ENCODE peak calls at places on chromosome 5, in four cellular contexts. One of them, this sample, is unnamed.

GRCh38 chr5:179914032-179914755 is 6.5 kb upstream of the TBC1D9B start:
- DNase-seq in mesenchymal stem cell: peak; percentile 42
- DNase-seq in neuronal stem cell: no peak
- DNase-seq in H1: no peak
- DNase-seq in this sample: peak; percentile 51

GRCh38 chr5:26024774-26025173 is 1013.6 kb downstream of the CDH9 start:
- DNase-seq in neuronal stem cell: no peak
- DNase-seq in H1: peak; percentile 10
- DNase-seq in mesenchymal stem cell: no peak
- DNase-seq in this sample: no peak

GRCh38 chr5:171622010-171622409 is 163.6 kb upstream of the SMIM23 start:
- DNase-seq in H1: no peak
- DNase-seq in neuronal stem cell: no peak
- DNase-seq in mesenchymal stem cell: no peak
- DNase-seq in this sample: no peak

GRCh38 chr5:5665225-5666075 is 243.0 kb downstream of the ICE1 start:
- DNase-seq in mesenchymal stem cell: no peak
- DNase-seq in neuronal stem cell: no peak
- DNase-seq in H1: no peak
- DNase-seq in this sample: no peak

GRCh38 chr5:65742565-65743231 is 20.7 kb downstream of the NLN start:
- DNase-seq in neuronal stem cell: no peak
- DNase-seq in H1: no peak
- DNase-seq in mesenchymal stem cell: peak; percentile 83
- DNase-seq in this sample: no peak

GRCh38 chr5:155529366-155529765 is 515.8 kb downstream of the KIF4B start:
- DNase-seq in mesenchymal stem cell: no peak
- DNase-seq in neuronal stem cell: no peak
- DNase-seq in H1: no peak
- DNase-seq in this sample: peak; percentile 74

GRCh38 chr5:74063821-74064598 is 438.0 kb downstream of the ARHGEF28 start:
- DNase-seq in mesenchymal stem cell: peak; percentile 84
- DNase-seq in neuronal stem cell: no peak
- DNase-seq in H1: no peak
- DNase-seq in this sample: peak; percentile 61

GRCh38 chr5:97071101-97071500 is 71.3 kb downstream of the LIX1 start:
- DNase-seq in H1: no peak
- DNase-seq in mesenchymal stem cell: peak; percentile 38
- DNase-seq in neuronal stem cell: no peak
- DNase-seq in this sample: no peak

GRCh38 chr5:2904399-2904798 is 152.9 kb upstream of the IRX2 start:
- DNase-seq in mesenchymal stem cell: no peak
- DNase-seq in neuronal stem cell: no peak
- DNase-seq in H1: no peak
- DNase-seq in this sample: no peak

GRCh38 chr5:110726249-110727024 is at the start of gene TMEM232:
- DNase-seq in neuronal stem cell: peak; percentile 67
- DNase-seq in H1: peak; percentile 38
- DNase-seq in mesenchymal stem cell: peak; percentile 79
- DNase-seq in this sample: peak; percentile 77

GRCh38 chr5:125298711-125299379 is 552.4 kb upstream of the ZNF608 start:
- DNase-seq in neuronal stem cell: no peak
- DNase-seq in mesenchymal stem cell: peak; percentile 36
- DNase-seq in H1: no peak
- DNase-seq in this sample: no peak

GRCh38 chr5:1391691-1392090 is 46.8 kb upstream of the CLPTM1L start:
- DNase-seq in mesenchymal stem cell: no peak
- DNase-seq in neuronal stem cell: no peak
- DNase-seq in H1: no peak
- DNase-seq in this sample: no peak

GRCh38 chr5:169944115-169944514 is 36.2 kb downstream of the INSYN2B start:
- DNase-seq in mesenchymal stem cell: no peak
- DNase-seq in neuronal stem cell: no peak
- DNase-seq in H1: no peak
- DNase-seq in this sample: no peak

GRCh38 chr5:178625679-178626483 is 969 bp downstream of the CLK4 start:
- DNase-seq in mesenchymal stem cell: peak; percentile 73
- DNase-seq in neuronal stem cell: no peak
- DNase-seq in H1: no peak
- DNase-seq in this sample: peak; percentile 20

GRCh38 chr5:121949885-121950284 is 11.9 kb upstream of the SRFBP1 start:
- DNase-seq in mesenchymal stem cell: peak; percentile 70
- DNase-seq in H1: no peak
- DNase-seq in neuronal stem cell: peak; percentile 30
- DNase-seq in this sample: peak; percentile 37

GRCh38 chr5:14551211-14551610 is 30.4 kb upstream of the OTULINL start:
- DNase-seq in H1: no peak
- DNase-seq in neuronal stem cell: no peak
- DNase-seq in mesenchymal stem cell: no peak
- DNase-seq in this sample: no peak

GRCh38 chr5:174533771-174534221 is 190.6 kb upstream of the MSX2 start:
- DNase-seq in mesenchymal stem cell: peak; percentile 94
- DNase-seq in H1: no peak
- DNase-seq in neuronal stem cell: no peak
- DNase-seq in this sample: peak; percentile 80

GRCh38 chr5:36300181-36300926 is 1.3 kb downstream of the RANBP3L start:
- DNase-seq in neuronal stem cell: no peak
- DNase-seq in mesenchymal stem cell: peak; percentile 5
- DNase-seq in H1: no peak
- DNase-seq in this sample: no peak

GRCh38 chr5:143741418-143741817 is 70.5 kb upstream of the HMHB1 start:
- DNase-seq in H1: no peak
- DNase-seq in neuronal stem cell: no peak
- DNase-seq in mesenchymal stem cell: no peak
- DNase-seq in this sample: no peak

GRCh38 chr5:158013303-158013702 is 154.4 kb upstream of the CLINT1 start:
- DNase-seq in neuronal stem cell: no peak
- DNase-seq in mesenchymal stem cell: no peak
- DNase-seq in H1: no peak
- DNase-seq in this sample: no peak

GRCh38 chr5:127305486-127305885 is 14.9 kb downstream of the MEGF10 start:
- DNase-seq in neuronal stem cell: no peak
- DNase-seq in mesenchymal stem cell: no peak
- DNase-seq in H1: no peak
- DNase-seq in this sample: no peak

GRCh38 chr5:107744418-107745330 is 73.9 kb upstream of the EFNA5 start:
- DNase-seq in neuronal stem cell: peak; percentile 64
- DNase-seq in H1: peak; percentile 39
- DNase-seq in mesenchymal stem cell: no peak
- DNase-seq in this sample: no peak

GRCh38 chr5:53359906-53360305 is 120.5 kb upstream of the FST start:
- DNase-seq in H1: no peak
- DNase-seq in neuronal stem cell: no peak
- DNase-seq in mesenchymal stem cell: no peak
- DNase-seq in this sample: no peak

GRCh38 chr5:173890195-173890951 is 2.2 kb downstream of the CPEB4 start:
- DNase-seq in H1: no peak
- DNase-seq in mesenchymal stem cell: peak; percentile 30
- DNase-seq in neuronal stem cell: no peak
- DNase-seq in this sample: peak; percentile 58

GRCh38 chr5:156310115-156310514 is 16.8 kb upstream of the SGCD start:
- DNase-seq in mesenchymal stem cell: no peak
- DNase-seq in H1: no peak
- DNase-seq in neuronal stem cell: no peak
- DNase-seq in this sample: no peak

GRCh38 chr5:36177715-36178556 is 26.0 kb downstream of the SKP2 start:
- DNase-seq in mesenchymal stem cell: peak; percentile 62
- DNase-seq in neuronal stem cell: peak; percentile 9
- DNase-seq in H1: no peak
- DNase-seq in this sample: no peak

GRCh38 chr5:160174780-160175437 is 54.4 kb upstream of the FABP6 start:
- DNase-seq in mesenchymal stem cell: no peak
- DNase-seq in neuronal stem cell: no peak
- DNase-seq in H1: no peak
- DNase-seq in this sample: no peak

GRCh38 chr5:103587185-103587748 is 24.7 kb upstream of the NUDT12 start:
- DNase-seq in neuronal stem cell: peak; percentile 21
- DNase-seq in H1: no peak
- DNase-seq in mesenchymal stem cell: peak; percentile 45
- DNase-seq in this sample: no peak

GRCh38 chr5:160457255-160457654 is 35.6 kb downstream of the PTTG1 start:
- DNase-seq in neuronal stem cell: no peak
- DNase-seq in H1: no peak
- DNase-seq in mesenchymal stem cell: no peak
- DNase-seq in this sample: no peak

GRCh38 chr5:111635151-111635945 is 121.6 kb downstream of the NREP start:
- DNase-seq in mesenchymal stem cell: no peak
- DNase-seq in neuronal stem cell: peak; percentile 3
- DNase-seq in H1: no peak
- DNase-seq in this sample: no peak

GRCh38 chr5:38086777-38087176 is 171.6 kb upstream of the EGFLAM start:
- DNase-seq in H1: no peak
- DNase-seq in neuronal stem cell: no peak
- DNase-seq in mesenchymal stem cell: no peak
- DNase-seq in this sample: no peak

GRCh38 chr5:131542723-131543122 is 92.3 kb downstream of the RAPGEF6 start:
- DNase-seq in mesenchymal stem cell: no peak
- DNase-seq in neuronal stem cell: no peak
- DNase-seq in H1: no peak
- DNase-seq in this sample: no peak

GRCh38 chr5:25095261-25095660 is 450.5 kb upstream of the CDH10 start:
- DNase-seq in neuronal stem cell: no peak
- DNase-seq in mesenchymal stem cell: no peak
- DNase-seq in H1: no peak
- DNase-seq in this sample: no peak

GRCh38 chr5:6355294-6355693 is 23.1 kb downstream of the MED10 start:
- DNase-seq in neuronal stem cell: no peak
- DNase-seq in mesenchymal stem cell: no peak
- DNase-seq in H1: no peak
- DNase-seq in this sample: no peak

GRCh38 chr5:6703791-6704190 is 9.4 kb upstream of the TENT4A start:
- DNase-seq in neuronal stem cell: no peak
- DNase-seq in mesenchymal stem cell: peak; percentile 88
- DNase-seq in H1: no peak
- DNase-seq in this sample: no peak

DNA sequence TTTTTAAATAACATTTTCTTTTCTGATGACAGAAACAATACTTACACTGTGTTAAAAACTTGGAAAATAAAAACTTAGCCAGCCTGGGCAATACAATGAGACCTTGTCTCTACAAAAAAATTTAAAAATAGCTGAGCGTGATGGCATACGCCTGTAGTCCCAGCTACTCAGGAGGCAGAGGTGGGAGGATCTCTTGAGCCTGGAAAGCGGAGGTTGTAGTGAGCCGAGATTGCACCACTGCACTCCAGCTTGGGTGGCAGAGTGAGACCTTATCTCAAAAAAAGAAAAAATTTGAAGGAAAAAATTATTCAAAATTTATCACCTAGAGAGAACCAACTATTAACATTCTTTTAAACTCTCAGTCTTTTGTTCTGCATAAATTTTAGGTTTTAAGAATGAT is 4.9 kb upstream of the CMYA5 start:
- DNase-seq in neuronal stem cell: no peak
- DNase-seq in H1: no peak
- DNase-seq in mesenchymal stem cell: no peak
- DNase-seq in this sample: no peak
- H3K36me3 ChIP-seq in neuronal stem cell: peaks cover 3% of the 10 kb centered on the region
- H3K36me3 ChIP-seq in H1: peaks cover 2% of the 10 kb centered on the region
- H3K36me3 ChIP-seq in mesenchymal stem cell: peaks cover 7% of the 10 kb centered on the region
- H3K36me3 ChIP-seq in this sample: peaks cover 10% of the 10 kb centered on the region

GRCh38 chr5:142549834-142550233 is 136.1 kb downstream of the FGF1 start:
- DNase-seq in H1: no peak
- DNase-seq in neuronal stem cell: no peak
- DNase-seq in mesenchymal stem cell: no peak
- DNase-seq in this sample: peak; percentile 80
- H2BK12ac ChIP-seq in H1: peak overlapping the region; percentile 32
- H2BK12ac ChIP-seq in neuronal stem cell: no peak overlapping the region
- H2BK12ac ChIP-seq in mesenchymal stem cell: peak overlapping the region; percentile 29
- H2BK12ac ChIP-seq in this sample: no peak overlapping the region

GRCh38 chr5:61309115-61309514 is 22.9 kb upstream of the ZSWIM6 start:
- DNase-seq in mesenchymal stem cell: no peak
- DNase-seq in neuronal stem cell: no peak
- DNase-seq in H1: no peak
- DNase-seq in this sample: no peak
- H2AK5ac ChIP-seq in mesenchymal stem cell: no peak overlapping the region
- H2AK5ac ChIP-seq in neuronal stem cell: no peak overlapping the region
- H2AK5ac ChIP-seq in H1: no peak overlapping the region
- H2AK5ac ChIP-seq in this sample: no peak overlapping the region

DNA sequence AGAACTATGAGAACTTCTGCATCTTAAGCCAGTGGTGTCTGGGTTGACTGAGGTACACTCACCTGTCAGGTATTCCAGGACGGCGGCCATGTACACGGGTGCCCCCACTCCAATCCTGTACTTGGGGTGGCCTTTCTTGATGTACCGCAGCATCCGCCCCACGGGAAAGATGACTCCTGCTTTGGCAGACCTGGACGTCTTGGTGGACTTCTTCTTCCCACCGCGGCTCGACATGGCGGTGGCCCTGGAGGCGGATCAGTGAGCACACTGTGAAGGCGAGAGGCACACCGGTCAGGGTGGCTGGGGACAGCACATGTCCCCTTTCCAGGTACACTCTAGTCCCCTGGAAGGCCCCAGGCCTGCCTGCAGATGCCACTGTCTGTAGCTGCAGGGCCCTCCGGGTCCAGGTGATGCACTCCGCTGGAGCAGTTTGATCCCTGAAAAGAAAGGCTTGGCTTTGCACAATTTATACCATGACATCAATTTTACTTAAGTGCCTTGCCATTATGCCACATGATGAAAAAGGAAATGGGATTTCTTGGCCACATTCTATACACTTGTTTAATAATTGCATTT is 10.1 kb downstream of the MACROH2A1 start:
- DNase-seq in neuronal stem cell: no peak
- DNase-seq in mesenchymal stem cell: no peak
- DNase-seq in H1: no peak
- DNase-seq in this sample: peak; percentile 71
- H3K36me3 ChIP-seq in neuronal stem cell: peaks cover 41% of the 10 kb centered on the region
- H3K36me3 ChIP-seq in mesenchymal stem cell: peaks cover 38% of the 10 kb centered on the region
- H3K36me3 ChIP-seq in H1: no peaks in the 10 kb centered on the region
- H3K36me3 ChIP-seq in this sample: peaks cover 52% of the 10 kb centered on the region

GRCh38 chr5:67774796-67775195 is 440.8 kb upstream of the PIK3R1 start:
- DNase-seq in H1: no peak
- DNase-seq in neuronal stem cell: peak; percentile 17
- DNase-seq in mesenchymal stem cell: no peak
- DNase-seq in this sample: no peak
- H2BK12ac ChIP-seq in H1: no peak overlapping the region
- H2BK12ac ChIP-seq in neuronal stem cell: no peak overlapping the region
- H2BK12ac ChIP-seq in mesenchymal stem cell: no peak overlapping the region
- H2BK12ac ChIP-seq in this sample: no peak overlapping the region

GRCh38 chr5:17143335-17143734 is 74.1 kb upstream of the BASP1 start:
- DNase-seq in mesenchymal stem cell: peak; percentile 78
- DNase-seq in neuronal stem cell: no peak
- DNase-seq in H1: no peak
- DNase-seq in this sample: peak; percentile 69

GRCh38 chr5:17149786-17150185 is 67.6 kb upstream of the BASP1 start:
- DNase-seq in neuronal stem cell: no peak
- DNase-seq in H1: no peak
- DNase-seq in mesenchymal stem cell: no peak
- DNase-seq in this sample: no peak

GRCh38 chr5:17148481-17148880 is 69.0 kb upstream of the BASP1 start:
- DNase-seq in neuronal stem cell: no peak
- DNase-seq in H1: no peak
- DNase-seq in mesenchymal stem cell: no peak
- DNase-seq in this sample: no peak

GRCh38 chr5:17147225-17148120 is 70.0 kb upstream of the BASP1 start:
- DNase-seq in H1: no peak
- DNase-seq in mesenchymal stem cell: no peak
- DNase-seq in neuronal stem cell: no peak
- DNase-seq in this sample: no peak

GRCh38 chr5:17146280-17146841 is 71.1 kb upstream of the BASP1 start:
- DNase-seq in H1: peak; percentile 5
- DNase-seq in neuronal stem cell: no peak
- DNase-seq in mesenchymal stem cell: no peak
- DNase-seq in this sample: no peak
- H2AK5ac ChIP-seq in H1: peak overlapping the region; percentile 99
- H2AK5ac ChIP-seq in neuronal stem cell: no peak overlapping the region
- H2AK5ac ChIP-seq in mesenchymal stem cell: peak overlapping the region; percentile 89
- H2AK5ac ChIP-seq in this sample: no peak overlapping the region

This sample was measured in trophoblast cell.